ENCODE peak calls at places on chromosomes 16 and 17, in nine cellular contexts. L is astrocyte, O is HFFc6, D is stomach, N is HL-60, Q is thyroid gland, Y is mesothelial cell of epicardium, V is fibroblast of mammary gland, B is breast epithelium. P is an unnamed sample.

GRCh38 chr16:88763502-88764053 is 21.4 kb downstream of the PIEZO1 start:
- DNase-seq in L (no peak), O (no peak), D (peak), N (no peak), Q (peak), Y (no peak), V (no peak), B (peak), P (no peak)

GRCh38 chr17:19264681-19265080 is 27.5 kb downstream of the EPN2 start:
- DNase-seq in L (no peak), O (no peak), D (no peak), N (no peak), Q (no peak), Y (no peak), V (no peak), B (no peak), P (no peak)

GRCh38 chr16:79726902-79727301 is 126.4 kb upstream of the MAF start:
- DNase-seq in L (no peak), O (no peak), D (no peak), N (no peak), Q (no peak), Y (no peak), V (no peak), B (no peak), P (no peak)

GRCh38 chr16:57805176-57805575 is 2.9 kb upstream of the KIFC3 start:
- DNase-seq in L (no peak), O (no peak), D (no peak), N (no peak), Q (no peak), Y (no peak), V (no peak), B (no peak), P (no peak)

GRCh38 chr17:55086635-55087058 is 118.1 kb downstream of the STXBP4 start:
- DNase-seq in L (peak), O (peak), D (no peak), N (peak), Q (no peak), Y (no peak), V (peak), B (no peak), P (no peak)

GRCh38 chr16:88781140-88782077 is 3.6 kb downstream of the PIEZO1 start:
- DNase-seq in L (no peak), O (no peak), D (no peak), N (peak), Q (no peak), Y (no peak), V (no peak), B (no peak), P (no peak)

GRCh38 chr16:57562066-57562465 is 19.6 kb downstream of the ADGRG5 start:
- DNase-seq in L (no peak), O (no peak), D (no peak), N (no peak), Q (no peak), Y (no peak), V (no peak), B (peak), P (peak)

GRCh38 chr17:7557825-7558543 is 566 bp upstream of the TNFSF13 start:
- DNase-seq in L (peak), O (no peak), D (peak), N (peak), Q (peak), Y (no peak), V (peak), B (peak), P (no peak)

GRCh38 chr17:64150237-64151015 is 20.5 kb upstream of the ERN1 start:
- DNase-seq in L (no peak), O (no peak), D (peak), N (peak), Q (peak), Y (no peak), V (no peak), B (peak), P (peak)

GRCh38 chr17:78448356-78448993 is 70.0 kb downstream of the PGS1 start:
- DNase-seq in L (no peak), O (no peak), D (no peak), N (no peak), Q (no peak), Y (no peak), V (no peak), B (no peak), P (no peak)

GRCh38 chr17:9577402-9577709 is 914 bp downstream of the CFAP52 start:
- DNase-seq in L (no peak), O (no peak), D (no peak), N (no peak), Q (no peak), Y (no peak), V (peak), B (no peak), P (no peak)
- TF ChIP-seq CTCF in L (no peak), O (peak), D (no peak), N (no peak), Q (no peak), Y (no peak), V (no peak), B (no peak), P (no peak)

GRCh38 chr16:76819517-76819916 is 371.5 kb upstream of the MON1B start:
- DNase-seq in L (no peak), O (no peak), D (no peak), N (no peak), Q (no peak), Y (no peak), V (no peak), B (no peak), P (no peak)
- TF ChIP-seq CTCF in L (no peak), O (no peak), D (no peak), N (no peak), Q (no peak), Y (no peak), V (no peak), B (no peak), P (no peak)

GRCh38 chr17:37745801-37746426 is 1.1 kb upstream of the HNF1B start:
- DNase-seq in L (no peak), O (no peak), D (no peak), N (no peak), Q (no peak), Y (no peak), V (no peak), B (no peak), P (no peak)

GRCh38 chr17:37744633-37744927 is 279 bp downstream of the HNF1B start:
- DNase-seq in L (no peak), O (no peak), D (no peak), N (no peak), Q (no peak), Y (no peak), V (no peak), B (no peak), P (no peak)

GRCh38 chr17:37743875-37744632 is 805 bp downstream of the HNF1B start:
- DNase-seq in L (no peak), O (no peak), D (peak), N (no peak), Q (no peak), Y (no peak), V (no peak), B (no peak), P (no peak)

GRCh38 chr17:37746617-37747016 is 1.8 kb upstream of the HNF1B start:
- DNase-seq in L (no peak), O (no peak), D (no peak), N (no peak), Q (no peak), Y (no peak), V (no peak), B (no peak), P (no peak)

GRCh38 chr17:37744961-37745800 is at the start of gene HNF1B:
- DNase-seq in L (no peak), O (no peak), D (peak), N (no peak), Q (no peak), Y (no peak), V (no peak), B (no peak), P (no peak)
- TF ChIP-seq CTCF in L (no peak), O (no peak), D (no peak), N (no peak), Q (no peak), Y (no peak), V (no peak), B (no peak), P (no peak)

GRCh38 chr17:82815354-82815753 is 24.5 kb downstream of the ZNF750 start:
- DNase-seq in L (no peak), O (no peak), D (no peak), N (no peak), Q (no peak), Y (no peak), V (no peak), B (no peak), P (no peak)

GRCh38 chr17:82814834-82815233 is 25.0 kb downstream of the ZNF750 start:
- DNase-seq in L (no peak), O (no peak), D (no peak), N (no peak), Q (no peak), Y (no peak), V (no peak), B (no peak), P (no peak)

GRCh38 chr17:82817947-82818346 is 21.9 kb downstream of the ZNF750 start:
- DNase-seq in L (no peak), O (peak), D (no peak), N (no peak), Q (no peak), Y (no peak), V (no peak), B (no peak), P (no peak)

GRCh38 chr17:82815790-82816305 is 24.0 kb downstream of the ZNF750 start:
- DNase-seq in L (no peak), O (no peak), D (no peak), N (no peak), Q (no peak), Y (no peak), V (no peak), B (no peak), P (no peak)

GRCh38 chr17:82816358-82816757 is 23.5 kb downstream of the ZNF750 start:
- DNase-seq in L (no peak), O (no peak), D (no peak), N (no peak), Q (no peak), Y (no peak), V (no peak), B (no peak), P (no peak)
- TF ChIP-seq CTCF in L (no peak), O (no peak), D (no peak), N (no peak), Q (no peak), Y (no peak), V (no peak), B (no peak), P (no peak)

GRCh38 chr16:5505093-5505887 is 407.7 kb upstream of the EEF2KMT start:
- DNase-seq in L (no peak), O (no peak), D (no peak), N (no peak), Q (no peak), Y (no peak), V (no peak), B (no peak), P (no peak)

GRCh38 chr16:5504028-5504758 is 406.6 kb upstream of the EEF2KMT start:
- DNase-seq in L (peak), O (peak), D (peak), N (no peak), Q (peak), Y (no peak), V (no peak), B (peak), P (no peak)

GRCh38 chr16:5502944-5503343 is 405.3 kb upstream of the EEF2KMT start:
- DNase-seq in L (no peak), O (no peak), D (no peak), N (no peak), Q (no peak), Y (no peak), V (no peak), B (no peak), P (no peak)

GRCh38 chr16:5500526-5500925 is 402.9 kb upstream of the EEF2KMT start:
- DNase-seq in L (no peak), O (no peak), D (no peak), N (no peak), Q (no peak), Y (no peak), V (no peak), B (no peak), P (no peak)

DNA sequence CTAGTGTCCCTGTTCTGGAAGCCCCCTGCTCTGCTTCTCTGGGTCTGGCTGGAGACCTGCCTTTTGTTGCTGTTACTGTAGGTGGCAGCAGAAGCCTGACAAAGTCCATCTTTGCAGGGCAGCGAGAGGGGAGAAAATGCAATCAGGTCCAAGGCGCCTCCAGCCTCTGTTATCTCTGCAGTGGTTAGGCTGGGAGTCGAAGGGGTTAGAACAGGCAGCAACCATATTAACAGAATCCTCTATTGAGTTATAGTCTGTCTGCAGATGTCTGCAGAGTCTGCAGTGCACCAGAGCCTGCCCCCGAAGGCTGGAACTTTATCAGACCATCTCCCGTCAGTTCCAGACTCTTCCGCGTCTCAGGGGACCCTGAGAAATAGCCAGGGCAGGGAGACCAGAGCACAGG is 404.9 kb upstream of the EEF2KMT start:
- DNase-seq in L (no peak), O (peak), D (no peak), N (peak), Q (peak), Y (no peak), V (no peak), B (no peak), P (no peak)
- TF ChIP-seq CTCF in L (peak), O (peak), D (no peak), N (no peak), Q (peak), Y (peak), V (no peak), B (no peak), P (no peak)